ENCODE peak calls at places on chromosomes 2 and 18, in eight cellular contexts. Q is GM19239; C is right atrium auricular region; H is stimulated activated CD8-positive, alpha-beta memory T cell treated with anti-CD3 and anti-CD28 coated beads, Interleukin-2, amount 100 ng/mL, for 48 hours; T is hippocampal formation; Y is NAMALWA; G is GM06990; F is lower leg skin. X is an unnamed sample.
A peak's percentile ranks its signal among the peaks of the same experiment; 100 is the strongest.

GRCh38 chr2:190781604-190782198 is 98.9 kb upstream of the GLS start:
- DNase-seq in Q (peak; percentile 25), C (no peak), H (peak; percentile 23), T (no peak), Y (peak; percentile 68), G (peak; percentile 6), F (no peak), X (peak; percentile 34)

GRCh38 chr2:207792244-207792785 is 22.6 kb upstream of the FZD5 start:
- DNase-seq in Q (no peak), C (no peak), H (no peak), T (no peak), Y (no peak), G (peak; percentile 28), F (no peak), X (no peak)

GRCh38 chr2:44053052-44053451 is 57.3 kb upstream of the LRPPRC start:
- DNase-seq in Q (no peak), C (no peak), H (no peak), T (no peak), Y (no peak), G (no peak), F (no peak), X (no peak)

GRCh38 chr18:9135081-9135911 is 1.3 kb upstream of the ANKRD12 start:
- DNase-seq in Q (no peak), C (no peak), H (no peak), T (no peak), Y (peak; percentile 44), G (no peak), F (no peak), X (no peak)

GRCh38 chr2:55923091-55923977 is at the start of gene EFEMP1:
- DNase-seq in Q (no peak), C (peak; percentile 63), H (no peak), T (peak; percentile 51), Y (no peak), G (peak; percentile 36), F (peak; percentile 25), X (no peak)

GRCh38 chr2:120007851-120008250 is 5.0 kb upstream of the EPB41L5 start:
- DNase-seq in Q (no peak), C (no peak), H (no peak), T (no peak), Y (no peak), G (no peak), F (no peak), X (no peak)

GRCh38 chr2:66526171-66526570 is 91.2 kb downstream of the MEIS1 start:
- DNase-seq in Q (no peak), C (no peak), H (no peak), T (no peak), Y (no peak), G (no peak), F (no peak), X (no peak)

GRCh38 chr18:79914614-79915160 is 36.8 kb downstream of the SLC66A2 start:
- DNase-seq in Q (no peak), C (no peak), H (no peak), T (no peak), Y (no peak), G (no peak), F (no peak), X (no peak)

GRCh38 chr2:99488999-99489757 is 639 bp downstream of the REV1 start:
- DNase-seq in Q (peak; percentile 64), C (peak; percentile 67), H (peak; percentile 14), T (peak; percentile 63), Y (peak; percentile 60), G (peak; percentile 62), F (peak; percentile 41), X (peak; percentile 34)

GRCh38 chr2:20619624-20620024 is 31.3 kb downstream of the HS1BP3 start:
- DNase-seq in Q (no peak), C (no peak), H (no peak), T (no peak), Y (no peak), G (no peak), F (no peak), X (no peak)

GRCh38 chr2:167758292-167758691 is 489.1 kb downstream of the STK39 start:
- DNase-seq in Q (no peak), C (no peak), H (no peak), T (no peak), Y (no peak), G (no peak), F (no peak), X (no peak)

GRCh38 chr18:35239314-35239713 is 1.5 kb upstream of the ZNF397 start:
- DNase-seq in Q (no peak), C (no peak), H (no peak), T (no peak), Y (no peak), G (no peak), F (no peak), X (no peak)

GRCh38 chr2:43117521-43118143 is 108.8 kb downstream of the ZFP36L2 start:
- DNase-seq in Q (no peak), C (no peak), H (no peak), T (no peak), Y (no peak), G (no peak), F (no peak), X (no peak)

GRCh38 chr2:159605441-159606178 is 10.7 kb downstream of the BAZ2B start:
- DNase-seq in Q (no peak), C (no peak), H (no peak), T (no peak), Y (no peak), G (no peak), F (no peak), X (no peak)

X was measured in effector memory CD8-positive, alpha-beta T cell.